ENCODE peak calls at places on chromosomes 1 and 21, in eight cellular contexts. One of them, this sample, is unnamed.
A peak's percentile ranks its signal among the peaks of the same experiment; 100 is the strongest.

GRCh38 chr1:223519116-223519515 is 125.9 kb downstream of the CCDC185 start:
- DNase-seq in cardiac fibroblast: no peak
- DNase-seq in uterus: no peak
- DNase-seq in GM12865: no peak
- DNase-seq in B cell: no peak
- DNase-seq in H9: no peak
- DNase-seq in heart right ventricle: no peak
- DNase-seq in mesothelial cell of epicardium: no peak
- DNase-seq in this sample: no peak

GRCh38 chr1:208731976-208732821 is 488.0 kb upstream of the PLXNA2 start:
- DNase-seq in GM12865: peak; percentile 63
- DNase-seq in B cell: no peak
- DNase-seq in uterus: no peak
- DNase-seq in heart right ventricle: no peak
- DNase-seq in mesothelial cell of epicardium: no peak
- DNase-seq in cardiac fibroblast: no peak
- DNase-seq in H9: no peak
- DNase-seq in this sample: no peak

GRCh38 chr1:222387020-222387816 is 160.7 kb downstream of the HHIPL2 start:
- DNase-seq in mesothelial cell of epicardium: no peak
- DNase-seq in H9: peak; percentile 74
- DNase-seq in cardiac fibroblast: no peak
- DNase-seq in uterus: no peak
- DNase-seq in GM12865: peak; percentile 5
- DNase-seq in B cell: no peak
- DNase-seq in heart right ventricle: no peak
- DNase-seq in this sample: peak; percentile 50

GRCh38 chr1:234600418-234601216 is 9.4 kb downstream of the IRF2BP2 start:
- DNase-seq in cardiac fibroblast: peak; percentile 77
- DNase-seq in GM12865: peak; percentile 35
- DNase-seq in H9: no peak
- DNase-seq in uterus: peak; percentile 65
- DNase-seq in heart right ventricle: peak; percentile 37
- DNase-seq in B cell: no peak
- DNase-seq in mesothelial cell of epicardium: no peak
- DNase-seq in this sample: no peak

GRCh38 chr1:62967031-62967430 is 183.1 kb downstream of the ATG4C start:
- DNase-seq in H9: no peak
- DNase-seq in cardiac fibroblast: no peak
- DNase-seq in uterus: no peak
- DNase-seq in B cell: no peak
- DNase-seq in mesothelial cell of epicardium: no peak
- DNase-seq in GM12865: no peak
- DNase-seq in heart right ventricle: no peak
- DNase-seq in this sample: no peak

GRCh38 chr1:58841455-58841854 is 57.6 kb upstream of the JUN start:
- DNase-seq in GM12865: peak; percentile 52
- DNase-seq in heart right ventricle: no peak
- DNase-seq in H9: peak; percentile 46
- DNase-seq in uterus: no peak
- DNase-seq in B cell: no peak
- DNase-seq in cardiac fibroblast: no peak
- DNase-seq in mesothelial cell of epicardium: no peak
- DNase-seq in this sample: no peak

GRCh38 chr1:88530246-88530645 is 153.8 kb upstream of the PKN2 start:
- DNase-seq in cardiac fibroblast: no peak
- DNase-seq in uterus: no peak
- DNase-seq in GM12865: no peak
- DNase-seq in H9: no peak
- DNase-seq in B cell: no peak
- DNase-seq in heart right ventricle: no peak
- DNase-seq in mesothelial cell of epicardium: no peak
- DNase-seq in this sample: no peak

GRCh38 chr1:55425310-55425930 is 210.3 kb upstream of the USP24 start:
- DNase-seq in uterus: no peak
- DNase-seq in cardiac fibroblast: no peak
- DNase-seq in heart right ventricle: no peak
- DNase-seq in GM12865: no peak
- DNase-seq in mesothelial cell of epicardium: no peak
- DNase-seq in B cell: no peak
- DNase-seq in H9: no peak
- DNase-seq in this sample: no peak

GRCh38 chr1:47651311-47652089 is 213.7 kb downstream of the FOXD2 start:
- DNase-seq in mesothelial cell of epicardium: peak; percentile 36
- DNase-seq in B cell: no peak
- DNase-seq in uterus: no peak
- DNase-seq in GM12865: no peak
- DNase-seq in heart right ventricle: no peak
- DNase-seq in H9: peak; percentile 18
- DNase-seq in cardiac fibroblast: no peak
- DNase-seq in this sample: no peak

GRCh38 chr1:94384485-94385353 is 33.5 kb upstream of the ABCD3 start:
- DNase-seq in cardiac fibroblast: no peak
- DNase-seq in heart right ventricle: no peak
- DNase-seq in mesothelial cell of epicardium: no peak
- DNase-seq in uterus: no peak
- DNase-seq in H9: no peak
- DNase-seq in GM12865: no peak
- DNase-seq in B cell: no peak
- DNase-seq in this sample: no peak

GRCh38 chr1:42177551-42177981 is 13.0 kb upstream of the GUCA2A start:
- DNase-seq in H9: no peak
- DNase-seq in cardiac fibroblast: peak; percentile 91
- DNase-seq in GM12865: no peak
- DNase-seq in mesothelial cell of epicardium: no peak
- DNase-seq in uterus: peak; percentile 63
- DNase-seq in heart right ventricle: no peak
- DNase-seq in B cell: no peak
- DNase-seq in this sample: no peak

GRCh38 chr1:205374205-205375078 is 17.7 kb upstream of the KLHDC8A start:
- DNase-seq in H9: no peak
- DNase-seq in heart right ventricle: no peak
- DNase-seq in GM12865: no peak
- DNase-seq in B cell: no peak
- DNase-seq in uterus: no peak
- DNase-seq in cardiac fibroblast: peak; percentile 75
- DNase-seq in mesothelial cell of epicardium: no peak
- DNase-seq in this sample: no peak

GRCh38 chr1:10651377-10651776 is 145.1 kb downstream of the CASZ1 start:
- DNase-seq in GM12865: no peak
- DNase-seq in heart right ventricle: no peak
- DNase-seq in cardiac fibroblast: peak; percentile 13
- DNase-seq in uterus: no peak
- DNase-seq in mesothelial cell of epicardium: no peak
- DNase-seq in H9: peak; percentile 72
- DNase-seq in B cell: no peak
- DNase-seq in this sample: no peak

GRCh38 chr1:151058682-151059341 is 610 bp downstream of the CDC42SE1 start:
- DNase-seq in GM12865: no peak
- DNase-seq in mesothelial cell of epicardium: peak; percentile 79
- DNase-seq in uterus: no peak
- DNase-seq in heart right ventricle: no peak
- DNase-seq in cardiac fibroblast: peak; percentile 40
- DNase-seq in B cell: no peak
- DNase-seq in H9: peak; percentile 58
- DNase-seq in this sample: peak; percentile 40

GRCh38 chr1:189775343-189775742 is 702.3 kb downstream of the BRINP3 start:
- DNase-seq in H9: no peak
- DNase-seq in mesothelial cell of epicardium: no peak
- DNase-seq in GM12865: no peak
- DNase-seq in heart right ventricle: no peak
- DNase-seq in cardiac fibroblast: peak; percentile 79
- DNase-seq in uterus: no peak
- DNase-seq in B cell: no peak
- DNase-seq in this sample: no peak

GRCh38 chr1:183218039-183218618 is 32.1 kb downstream of the LAMC2 start:
- DNase-seq in uterus: no peak
- DNase-seq in H9: no peak
- DNase-seq in cardiac fibroblast: no peak
- DNase-seq in mesothelial cell of epicardium: no peak
- DNase-seq in heart right ventricle: peak; percentile 75
- DNase-seq in B cell: no peak
- DNase-seq in GM12865: no peak
- DNase-seq in this sample: peak; percentile 58

GRCh38 chr21:16742116-16742515 is 770.7 kb upstream of the CXADR start:
- DNase-seq in heart right ventricle: no peak
- DNase-seq in uterus: peak; percentile 65
- DNase-seq in GM12865: no peak
- DNase-seq in mesothelial cell of epicardium: no peak
- DNase-seq in B cell: no peak
- DNase-seq in H9: no peak
- DNase-seq in cardiac fibroblast: peak; percentile 36
- DNase-seq in this sample: no peak

GRCh38 chr1:45973106-45973505 is 159.3 kb downstream of the PIK3R3 start:
- DNase-seq in cardiac fibroblast: no peak
- DNase-seq in H9: no peak
- DNase-seq in B cell: no peak
- DNase-seq in mesothelial cell of epicardium: no peak
- DNase-seq in heart right ventricle: no peak
- DNase-seq in uterus: no peak
- DNase-seq in GM12865: no peak
- DNase-seq in this sample: no peak

GRCh38 chr1:42732126-42732680 is 7.8 kb downstream of the CLDN19 start:
- DNase-seq in uterus: no peak
- DNase-seq in GM12865: no peak
- DNase-seq in cardiac fibroblast: peak; percentile 24
- DNase-seq in H9: no peak
- DNase-seq in mesothelial cell of epicardium: no peak
- DNase-seq in heart right ventricle: no peak
- DNase-seq in B cell: no peak
- DNase-seq in this sample: no peak

GRCh38 chr1:48743480-48743879 is 33.2 kb downstream of the BEND5 start:
- DNase-seq in GM12865: no peak
- DNase-seq in heart right ventricle: no peak
- DNase-seq in mesothelial cell of epicardium: no peak
- DNase-seq in cardiac fibroblast: no peak
- DNase-seq in H9: no peak
- DNase-seq in uterus: no peak
- DNase-seq in B cell: no peak
- DNase-seq in this sample: no peak

GRCh38 chr1:62178372-62178771 is 16.3 kb upstream of the L1TD1 start:
- DNase-seq in B cell: no peak
- DNase-seq in mesothelial cell of epicardium: no peak
- DNase-seq in cardiac fibroblast: no peak
- DNase-seq in uterus: no peak
- DNase-seq in heart right ventricle: no peak
- DNase-seq in GM12865: no peak
- DNase-seq in H9: no peak
- DNase-seq in this sample: no peak

GRCh38 chr1:29439615-29440014 is 203.3 kb downstream of the PTPRU start:
- DNase-seq in cardiac fibroblast: no peak
- DNase-seq in uterus: no peak
- DNase-seq in mesothelial cell of epicardium: no peak
- DNase-seq in B cell: no peak
- DNase-seq in GM12865: no peak
- DNase-seq in heart right ventricle: no peak
- DNase-seq in H9: peak; percentile 8
- DNase-seq in this sample: no peak

GRCh38 chr1:25543425-25544242 is at the start of gene LDLRAP1:
- DNase-seq in heart right ventricle: peak; percentile 84
- DNase-seq in GM12865: peak; percentile 77
- DNase-seq in mesothelial cell of epicardium: peak; percentile 74
- DNase-seq in uterus: peak; percentile 83
- DNase-seq in B cell: no peak
- DNase-seq in H9: peak; percentile 86
- DNase-seq in cardiac fibroblast: peak; percentile 83
- DNase-seq in this sample: peak; percentile 54

GRCh38 chr1:110004583-110004982 is 20.0 kb downstream of the AHCYL1 start:
- DNase-seq in H9: no peak
- DNase-seq in uterus: no peak
- DNase-seq in heart right ventricle: no peak
- DNase-seq in B cell: no peak
- DNase-seq in GM12865: no peak
- DNase-seq in cardiac fibroblast: no peak
- DNase-seq in mesothelial cell of epicardium: no peak
- DNase-seq in this sample: no peak

DNA sequence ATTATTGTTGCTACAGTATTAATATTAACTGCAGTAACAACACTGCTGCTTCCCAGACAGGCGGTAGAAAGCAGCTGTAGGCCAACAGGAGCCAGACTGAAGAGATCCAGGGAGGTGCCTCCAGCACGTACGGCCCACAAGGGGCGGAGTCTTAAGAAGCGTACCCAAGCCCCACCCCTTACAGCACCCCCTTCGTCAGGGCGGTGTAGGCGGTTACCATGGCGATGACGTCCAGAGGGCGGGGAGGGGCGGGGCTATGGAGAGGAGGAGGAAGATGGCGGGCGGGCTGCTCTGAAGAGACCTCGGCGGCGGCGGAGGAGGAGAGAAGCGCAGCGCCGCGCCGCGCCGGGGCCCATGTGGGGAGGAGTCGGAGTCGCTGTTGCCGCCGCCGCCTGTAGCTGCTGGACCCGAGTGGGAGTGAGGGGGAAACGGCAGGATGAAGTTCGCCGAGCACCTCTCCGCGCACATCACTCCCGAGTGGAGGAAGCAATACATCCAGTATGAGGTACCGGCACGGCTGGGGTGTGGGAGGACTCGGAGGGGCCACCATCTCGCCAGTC is at the start of gene XPR1:
- DNase-seq in mesothelial cell of epicardium: peak; percentile 92
- DNase-seq in B cell: peak; percentile 99
- DNase-seq in uterus: peak; percentile 98
- DNase-seq in H9: peak; percentile 98
- DNase-seq in GM12865: peak; percentile 99
- DNase-seq in cardiac fibroblast: peak; percentile 100
- DNase-seq in heart right ventricle: peak; percentile 99
- DNase-seq in this sample: peak; percentile 97
- TF ChIP-seq CTCF in mesothelial cell of epicardium: no peak
- TF ChIP-seq CTCF in B cell: no peak
- TF ChIP-seq CTCF in uterus: peak; percentile 16
- TF ChIP-seq CTCF in H9: no peak
- TF ChIP-seq CTCF in GM12865: peak; percentile 24
- TF ChIP-seq CTCF in cardiac fibroblast: peak; percentile 25
- TF ChIP-seq CTCF in heart right ventricle: peak; percentile 18
- TF ChIP-seq CTCF in this sample: no peak

GRCh38 chr1:217393901-217394300 is 237.0 kb downstream of the GPATCH2 start:
- DNase-seq in H9: no peak
- DNase-seq in heart right ventricle: no peak
- DNase-seq in cardiac fibroblast: peak; percentile 32
- DNase-seq in B cell: no peak
- DNase-seq in uterus: no peak
- DNase-seq in GM12865: no peak
- DNase-seq in mesothelial cell of epicardium: no peak
- DNase-seq in this sample: no peak
- TF ChIP-seq CTCF in H9: peak; percentile 43
- TF ChIP-seq CTCF in heart right ventricle: no peak
- TF ChIP-seq CTCF in cardiac fibroblast: no peak
- TF ChIP-seq CTCF in B cell: no peak
- TF ChIP-seq CTCF in uterus: no peak
- TF ChIP-seq CTCF in GM12865: no peak
- TF ChIP-seq CTCF in mesothelial cell of epicardium: no peak
- TF ChIP-seq CTCF in this sample: no peak

GRCh38 chr1:172041689-172042088 is 200.4 kb downstream of the DNM3 start:
- DNase-seq in B cell: no peak
- DNase-seq in cardiac fibroblast: peak; percentile 57
- DNase-seq in uterus: no peak
- DNase-seq in GM12865: no peak
- DNase-seq in H9: no peak
- DNase-seq in heart right ventricle: no peak
- DNase-seq in mesothelial cell of epicardium: no peak
- DNase-seq in this sample: no peak
- TF ChIP-seq CTCF in B cell: no peak
- TF ChIP-seq CTCF in cardiac fibroblast: peak; percentile 34
- TF ChIP-seq CTCF in uterus: peak; percentile 83
- TF ChIP-seq CTCF in GM12865: no peak
- TF ChIP-seq CTCF in H9: peak; percentile 63
- TF ChIP-seq CTCF in heart right ventricle: no peak
- TF ChIP-seq CTCF in mesothelial cell of epicardium: peak; percentile 20
- TF ChIP-seq CTCF in this sample: no peak

GRCh38 chr21:38699048-38699447 is 106.7 kb upstream of the ETS2 start:
- DNase-seq in cardiac fibroblast: no peak
- DNase-seq in B cell: no peak
- DNase-seq in GM12865: no peak
- DNase-seq in heart right ventricle: no peak
- DNase-seq in H9: peak; percentile 46
- DNase-seq in uterus: no peak
- DNase-seq in mesothelial cell of epicardium: no peak
- DNase-seq in this sample: peak; percentile 22
- TF ChIP-seq CTCF in cardiac fibroblast: peak; percentile 40
- TF ChIP-seq CTCF in B cell: no peak
- TF ChIP-seq CTCF in GM12865: no peak
- TF ChIP-seq CTCF in heart right ventricle: no peak
- TF ChIP-seq CTCF in H9: peak; percentile 52
- TF ChIP-seq CTCF in uterus: no peak
- TF ChIP-seq CTCF in mesothelial cell of epicardium: no peak
- TF ChIP-seq CTCF in this sample: peak; percentile 27

This sample was measured in glutamatergic neuron.